ENCODE peak calls at places on chromosomes 4 and X, in six cellular contexts. K is heart left ventricle, O is tibial nerve, A is A549, G is transverse colon, V is breast epithelium. M is an unnamed sample.

GRCh38 chr4:22515888-22516541 is at the start of gene ADGRA3:
- DNase-seq in K (peak; percentile 88), O (peak; percentile 40), A (peak; percentile 63), G (peak; percentile 80), V (peak; percentile 67), M (peak; percentile 74)

GRCh38 chr4:13705521-13706035 is 78.1 kb upstream of the BOD1L1 start:
- DNase-seq in K (peak; percentile 78), O (no peak), A (no peak), G (peak; percentile 61), V (peak; percentile 55), M (no peak)

GRCh38 chrX:112839856-112840255 is 775 bp downstream of the AMOT start:
- DNase-seq in K (no peak), O (no peak), A (no peak), G (no peak), V (no peak), M (no peak)

GRCh38 chrX:12162420-12162819 is 24.1 kb downstream of the FRMPD4 start:
- DNase-seq in K (no peak), O (no peak), A (no peak), G (no peak), V (no peak), M (no peak)

GRCh38 chrX:118655561-118656246 is 71.7 kb upstream of the IL13RA1 start:
- DNase-seq in K (no peak), O (no peak), A (peak; percentile 61), G (no peak), V (no peak), M (no peak)

GRCh38 chr4:6360385-6360784 is 90.7 kb downstream of the WFS1 start:
- DNase-seq in K (no peak), O (no peak), A (no peak), G (no peak), V (no peak), M (no peak)

GRCh38 chr4:167234388-167234881 is at the start of gene SPOCK3:
- DNase-seq in K (peak; percentile 48), O (no peak), A (peak; percentile 17), G (no peak), V (peak; percentile 52), M (peak; percentile 75)

GRCh38 chr4:173167793-173168395 is 717 bp upstream of the GALNT7 start:
- DNase-seq in K (no peak), O (no peak), A (peak; percentile 67), G (peak; percentile 57), V (no peak), M (peak; percentile 86)

GRCh38 chrX:136768469-136769084 is 12.2 kb downstream of the ARHGEF6 start:
- DNase-seq in K (peak; percentile 50), O (peak; percentile 32), A (no peak), G (peak; percentile 37), V (no peak), M (peak; percentile 77)

GRCh38 chrX:43676960-43677582 is 21.0 kb downstream of the MAOA start:
- DNase-seq in K (no peak), O (no peak), A (peak; percentile 58), G (no peak), V (no peak), M (no peak)

GRCh38 chr4:145098675-145099037 is 545 bp downstream of the ABCE1 start:
- DNase-seq in K (peak; percentile 34), O (peak; percentile 34), A (peak; percentile 52), G (peak; percentile 16), V (no peak), M (no peak)

GRCh38 chr4:81221303-81222081 is 6.5 kb upstream of the PRKG2 start:
- DNase-seq in K (no peak), O (no peak), A (no peak), G (no peak), V (no peak), M (no peak)

GRCh38 chr4:137387924-137388323 is 144.4 kb downstream of the PCDH18 start:
- DNase-seq in K (no peak), O (no peak), A (no peak), G (no peak), V (no peak), M (no peak)

GRCh38 chr4:108425988-108426387 is 194.4 kb upstream of the RPL34 start:
- DNase-seq in K (no peak), O (no peak), A (no peak), G (no peak), V (no peak), M (no peak)

GRCh38 chr4:67635331-67635730 is 65.6 kb downstream of the UBA6 start:
- DNase-seq in K (no peak), O (no peak), A (no peak), G (no peak), V (no peak), M (no peak)

GRCh38 chrX:45850197-45850774 is 649.6 kb upstream of the DIPK2B start:
- DNase-seq in K (no peak), O (no peak), A (peak; percentile 48), G (no peak), V (no peak), M (no peak)

GRCh38 chr4:119300388-119301131 is 21.4 kb downstream of the FABP2 start:
- DNase-seq in K (peak; percentile 97), O (peak; percentile 88), A (peak; percentile 93), G (peak; percentile 97), V (peak; percentile 97), M (peak; percentile 99)

GRCh38 chr4:102139132-102139573 is 206.1 kb downstream of the SLC39A8 start:
- DNase-seq in K (no peak), O (no peak), A (peak; percentile 1), G (no peak), V (no peak), M (no peak)

GRCh38 chr4:179597301-179597700 is 2155.1 kb upstream of the AGA start:
- DNase-seq in K (no peak), O (no peak), A (no peak), G (no peak), V (no peak), M (no peak)

GRCh38 chrX:153635788-153636668 is 11.0 kb upstream of the DUSP9 start:
- DNase-seq in K (no peak), O (no peak), A (peak; percentile 69), G (no peak), V (no peak), M (peak; percentile 72)

GRCh38 chr4:86640469-86640868 is 46.4 kb downstream of the PTPN13 start:
- DNase-seq in K (no peak), O (no peak), A (no peak), G (no peak), V (no peak), M (no peak)

DNA sequence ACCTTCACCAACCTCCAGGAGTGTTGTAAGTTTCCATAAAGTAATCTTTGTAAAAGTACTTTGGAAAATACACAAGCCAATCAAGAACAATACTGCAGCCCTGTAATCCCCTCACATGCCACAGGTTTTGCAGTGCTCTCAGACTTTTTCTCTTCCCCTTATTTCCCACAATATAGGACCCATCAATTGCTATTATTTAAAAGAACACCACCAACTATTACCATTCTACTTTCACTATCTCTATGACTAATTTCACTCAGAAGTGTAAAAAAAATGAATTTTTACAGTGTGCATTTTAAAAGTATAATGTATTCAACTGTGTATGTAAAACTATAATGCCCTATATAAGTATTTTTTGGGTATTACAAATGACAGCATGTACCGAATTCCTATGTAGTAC is 1.7 kb downstream of the ATP8A1 start:
- DNase-seq in K (no peak), O (no peak), A (no peak), G (no peak), V (no peak), M (no peak)
- H3K27ac ChIP-seq in K (peak overlapping the region; percentile 62), O (peak overlapping the region; percentile 91), A (no peak overlapping the region), G (peak overlapping the region; percentile 85), V (no peak overlapping the region), M (peak overlapping the region; percentile 91)

GRCh38 chr4:8180310-8181093 is 18.6 kb upstream of the SH3TC1 start:
- DNase-seq in K (no peak), O (no peak), A (no peak), G (no peak), V (no peak), M (no peak)

GRCh38 chr4:8182858-8183725 is 16.0 kb upstream of the SH3TC1 start:
- DNase-seq in K (peak; percentile 91), O (peak; percentile 87), A (peak; percentile 85), G (peak; percentile 93), V (no peak), M (peak; percentile 86)

GRCh38 chr4:8182294-8182693 is 16.8 kb upstream of the SH3TC1 start:
- DNase-seq in K (no peak), O (no peak), A (no peak), G (no peak), V (no peak), M (peak; percentile 71)

GRCh38 chr4:8181119-8181518 is 18.0 kb upstream of the SH3TC1 start:
- DNase-seq in K (no peak), O (no peak), A (no peak), G (no peak), V (no peak), M (no peak)

DNA sequence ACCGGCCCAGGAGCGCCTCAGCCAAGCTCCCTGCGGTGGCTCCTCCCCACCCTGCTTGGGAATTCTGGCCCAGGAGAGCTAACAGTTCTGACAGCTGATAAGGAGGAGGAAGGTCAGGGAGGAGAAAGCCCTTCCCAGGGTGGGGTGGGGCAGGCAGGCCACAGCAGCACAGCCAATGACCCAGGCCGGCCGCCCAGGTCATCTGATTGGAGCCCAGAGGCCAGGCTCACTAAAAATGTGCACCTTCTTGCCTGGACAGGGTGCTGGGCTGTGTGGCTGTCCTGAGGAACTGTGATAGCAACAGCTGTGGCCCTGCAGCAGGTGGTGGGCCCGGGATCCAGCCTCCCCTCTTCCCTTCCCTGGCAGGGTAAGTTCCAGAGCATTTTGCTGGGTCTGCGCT is 17.2 kb upstream of the SH3TC1 start:
- DNase-seq in K (peak; percentile 67), O (no peak), A (peak; percentile 42), G (peak; percentile 72), V (no peak), M (peak; percentile 72)
- H3K4me1 ChIP-seq in K (peaks cover 56% of the 10 kb centered on the region), O (peaks cover 9% of the 10 kb centered on the region), A (peaks cover 43% of the 10 kb centered on the region), G (no peaks in the 10 kb centered on the region), V (no peaks in the 10 kb centered on the region), M (peaks cover 41% of the 10 kb centered on the region)

DNA sequence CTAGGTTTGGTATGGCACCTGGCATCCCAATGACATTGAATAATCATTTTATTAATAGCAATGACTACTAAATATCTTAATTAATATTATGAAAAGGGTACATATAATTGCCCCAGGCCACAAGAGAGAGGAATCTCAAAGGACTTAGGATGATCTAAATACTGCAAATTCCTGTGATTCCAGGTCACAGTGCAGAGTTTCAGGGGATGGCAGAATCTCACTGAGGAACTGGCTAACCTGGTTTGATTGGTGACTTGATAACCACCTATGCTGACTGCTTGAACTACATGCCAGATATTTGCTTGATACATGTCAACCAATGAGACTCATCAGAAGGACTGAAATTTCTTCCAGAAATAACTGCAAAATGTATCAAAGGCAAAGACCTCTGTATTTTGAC is 37.2 kb downstream of the BTC start:
- DNase-seq in K (no peak), O (no peak), A (no peak), G (no peak), V (no peak), M (no peak)
- TF ChIP-seq POLR2A in K (no peak), O (no peak), A (no peak), G (no peak), V (no peak), M (no peak)

GRCh38 chr4:151324124-151324448 is 1.3 kb downstream of the SH3D19 start:
- DNase-seq in K (no peak), O (no peak), A (no peak), G (no peak), V (no peak), M (no peak)

GRCh38 chr4:151321586-151321985 is 3.8 kb downstream of the SH3D19 start:
- DNase-seq in K (no peak), O (no peak), A (no peak), G (no peak), V (no peak), M (no peak)

GRCh38 chr4:151324449-151325319 is 721 bp downstream of the SH3D19 start:
- DNase-seq in K (peak; percentile 58), O (peak; percentile 17), A (peak; percentile 80), G (peak; percentile 78), V (no peak), M (no peak)

GRCh38 chr4:151325320-151326246 is at the start of gene SH3D19:
- DNase-seq in K (peak; percentile 84), O (peak; percentile 55), A (peak; percentile 84), G (peak; percentile 88), V (peak; percentile 63), M (peak; percentile 80)

GRCh38 chr4:151322565-151322964 is 2.8 kb downstream of the SH3D19 start:
- DNase-seq in K (no peak), O (no peak), A (no peak), G (no peak), V (no peak), M (no peak)
- H3K27ac ChIP-seq in K (peak overlapping the region; percentile 96), O (peak overlapping the region; percentile 89), A (no peak overlapping the region), G (peak overlapping the region; percentile 97), V (no peak overlapping the region), M (no peak overlapping the region)